ENCODE peak calls at places on chromosome 17, in six cellular contexts. D is substantia nigra; U is activated naive CD4-positive, alpha-beta T cell; H is caudate nucleus; I is HEK293T; A is lower leg skin. G is an unnamed sample.

GRCh38 chr17:29642171-29642611 is 19.5 kb upstream of the CORO6 start:
- DNase-seq in D (no peak), U (no peak), H (no peak), I (peak; percentile 50), A (no peak), G (no peak)

GRCh38 chr17:9360610-9361571 is 214.7 kb downstream of the STX8 start:
- DNase-seq in D (no peak), U (no peak), H (peak; percentile 2), I (no peak), A (no peak), G (peak; percentile 73)

GRCh38 chr17:64736804-64737492 is 74.8 kb upstream of the SMURF2 start:
- DNase-seq in D (no peak), U (peak; percentile 19), H (no peak), I (peak; percentile 34), A (peak; percentile 45), G (no peak)

GRCh38 chr17:79031996-79032875 is 8.3 kb downstream of the C1QTNF1 start:
- DNase-seq in D (no peak), U (no peak), H (no peak), I (no peak), A (peak; percentile 84), G (no peak)

GRCh38 chr17:614637-615546 is 99.7 kb downstream of the VPS53 start:
- DNase-seq in D (no peak), U (no peak), H (no peak), I (no peak), A (no peak), G (no peak)

GRCh38 chr17:82358467-82359350 is at the start of gene TEX19:
- DNase-seq in D (no peak), U (no peak), H (no peak), I (peak; percentile 74), A (no peak), G (no peak)

GRCh38 chr17:951388-952132 is 28.0 kb downstream of the NXN start:
- DNase-seq in D (no peak), U (no peak), H (no peak), I (peak; percentile 15), A (no peak), G (no peak)

GRCh38 chr17:6109541-6109940 is 39.4 kb downstream of the WSCD1 start:
- DNase-seq in D (no peak), U (no peak), H (no peak), I (no peak), A (no peak), G (peak; percentile 27)

GRCh38 chr17:81350320-81350686 is 45.0 kb upstream of the BAHCC1 start:
- DNase-seq in D (no peak), U (no peak), H (no peak), I (no peak), A (no peak), G (no peak)

GRCh38 chr17:36592316-36592710 is 634 bp downstream of the DHRS11 start:
- DNase-seq in D (no peak), U (no peak), H (no peak), I (no peak), A (peak; percentile 88), G (peak; percentile 47)

GRCh38 chr17:59402760-59403159 is 71.3 kb downstream of the YPEL2 start:
- DNase-seq in D (no peak), U (no peak), H (no peak), I (no peak), A (no peak), G (no peak)

GRCh38 chr17:69500911-69501429 is 86.5 kb downstream of the MAP2K6 start:
- DNase-seq in D (no peak), U (no peak), H (no peak), I (no peak), A (no peak), G (peak; percentile 60)

GRCh38 chr17:73262676-73263642 is 1.3 kb upstream of the CPSF4L start:
- DNase-seq in D (no peak), U (no peak), H (no peak), I (no peak), A (no peak), G (peak; percentile 51)

GRCh38 chr17:78255953-78256704 is 24.7 kb downstream of the TMEM235 start:
- DNase-seq in D (no peak), U (no peak), H (no peak), I (no peak), A (no peak), G (no peak)